ENCODE peak calls at places on chromosomes 2 and 18, in four cellular contexts. K is fibroblast of pulmonary artery, F is KBM-7, J is smooth muscle cell of the brain vasculature. P is an unnamed sample.

GRCh38 chr18:23067236-23067635 is 68.0 kb upstream of the CABLES1 start:
- DNase-seq in K (no peak), F (no peak), J (no peak), P (no peak)

GRCh38 chr18:41948544-41949110 is 6.4 kb upstream of the PIK3C3 start:
- DNase-seq in K (no peak), F (no peak), J (no peak), P (no peak)

GRCh38 chr2:26568076-26568890 is 72.9 kb downstream of the CIB4 start:
- DNase-seq in K (no peak), F (no peak), J (no peak), P (no peak)

GRCh38 chr18:60555629-60556028 is 183.1 kb upstream of the MC4R start:
- DNase-seq in K (no peak), F (no peak), J (no peak), P (no peak)

GRCh38 chr18:22778996-22779395 is 154.1 kb upstream of the RBBP8 start:
- DNase-seq in K (peak; percentile 31), F (no peak), J (no peak), P (no peak)

GRCh38 chr18:7953085-7953958 is 386.2 kb downstream of the PTPRM start:
- DNase-seq in K (no peak), F (no peak), J (no peak), P (no peak)

GRCh38 chr2:191728710-191729597 is 51.0 kb downstream of the NABP1 start:
- DNase-seq in K (no peak), F (no peak), J (no peak), P (no peak)

GRCh38 chr2:154707994-154708393 is 9.5 kb downstream of the KCNJ3 start:
- DNase-seq in K (no peak), F (no peak), J (no peak), P (no peak)

GRCh38 chr2:232321817-232322559 is 56.6 kb upstream of the ALPP start:
- DNase-seq in K (no peak), F (no peak), J (no peak), P (no peak)

P was measured in SK-N-MC.